ENCODE peak calls at places on chromosomes 7 and 10, in ten cellular contexts. One of them, this sample, is unnamed.

GRCh38 chr7:47653550-47654351 is 71.8 kb upstream of the TNS3 start:
- DNase-seq in astrocyte of the spinal cord: peak
- DNase-seq in neural crest cell: no peak
- DNase-seq in BJ: no peak
- DNase-seq in fibroblast of mammary gland: peak
- DNase-seq in tibial nerve: no peak
- DNase-seq in GM10248: no peak
- DNase-seq in brain microvascular endothelial cell: peak
- DNase-seq in NB4: no peak
- DNase-seq in natural killer cell: no peak
- DNase-seq in this sample: no peak

GRCh38 chr7:155769701-155770100 is 42.6 kb downstream of the SHH start:
- DNase-seq in astrocyte of the spinal cord: peak
- DNase-seq in neural crest cell: no peak
- DNase-seq in BJ: peak
- DNase-seq in fibroblast of mammary gland: peak
- DNase-seq in tibial nerve: no peak
- DNase-seq in GM10248: no peak
- DNase-seq in brain microvascular endothelial cell: peak
- DNase-seq in NB4: no peak
- DNase-seq in natural killer cell: no peak
- DNase-seq in this sample: no peak

GRCh38 chr7:33841658-33842057 is 63.7 kb upstream of the BMPER start:
- DNase-seq in astrocyte of the spinal cord: no peak
- DNase-seq in neural crest cell: no peak
- DNase-seq in BJ: no peak
- DNase-seq in fibroblast of mammary gland: peak
- DNase-seq in tibial nerve: peak
- DNase-seq in GM10248: no peak
- DNase-seq in brain microvascular endothelial cell: peak
- DNase-seq in NB4: no peak
- DNase-seq in natural killer cell: no peak
- DNase-seq in this sample: no peak

GRCh38 chr7:2619120-2619519 is 12.7 kb upstream of the TTYH3 start:
- DNase-seq in astrocyte of the spinal cord: peak
- DNase-seq in neural crest cell: no peak
- DNase-seq in BJ: no peak
- DNase-seq in fibroblast of mammary gland: peak
- DNase-seq in tibial nerve: no peak
- DNase-seq in GM10248: no peak
- DNase-seq in brain microvascular endothelial cell: no peak
- DNase-seq in NB4: no peak
- DNase-seq in natural killer cell: no peak
- DNase-seq in this sample: no peak

GRCh38 chr7:149851449-149851848 is 13.3 kb downstream of the ZNF862 start:
- DNase-seq in astrocyte of the spinal cord: no peak
- DNase-seq in neural crest cell: no peak
- DNase-seq in BJ: no peak
- DNase-seq in fibroblast of mammary gland: no peak
- DNase-seq in tibial nerve: no peak
- DNase-seq in GM10248: no peak
- DNase-seq in brain microvascular endothelial cell: no peak
- DNase-seq in NB4: no peak
- DNase-seq in natural killer cell: no peak
- DNase-seq in this sample: no peak

GRCh38 chr7:30150711-30151110 is 15.9 kb downstream of the MTURN start:
- DNase-seq in astrocyte of the spinal cord: no peak
- DNase-seq in neural crest cell: no peak
- DNase-seq in BJ: no peak
- DNase-seq in fibroblast of mammary gland: no peak
- DNase-seq in tibial nerve: no peak
- DNase-seq in GM10248: no peak
- DNase-seq in brain microvascular endothelial cell: no peak
- DNase-seq in NB4: no peak
- DNase-seq in natural killer cell: no peak
- DNase-seq in this sample: no peak

GRCh38 chr7:126700807-126701604 is 551.7 kb downstream of the GRM8 start:
- DNase-seq in astrocyte of the spinal cord: peak
- DNase-seq in neural crest cell: peak
- DNase-seq in BJ: peak
- DNase-seq in fibroblast of mammary gland: peak
- DNase-seq in tibial nerve: no peak
- DNase-seq in GM10248: peak
- DNase-seq in brain microvascular endothelial cell: peak
- DNase-seq in NB4: peak
- DNase-seq in natural killer cell: no peak
- DNase-seq in this sample: peak

GRCh38 chr10:122458693-122459092 is 2.7 kb upstream of the HTRA1 start:
- DNase-seq in astrocyte of the spinal cord: no peak
- DNase-seq in neural crest cell: no peak
- DNase-seq in BJ: no peak
- DNase-seq in fibroblast of mammary gland: no peak
- DNase-seq in tibial nerve: no peak
- DNase-seq in GM10248: no peak
- DNase-seq in brain microvascular endothelial cell: no peak
- DNase-seq in NB4: no peak
- DNase-seq in natural killer cell: no peak
- DNase-seq in this sample: no peak

GRCh38 chr10:103854265-103854686 is 1.1 kb downstream of the SH3PXD2A start:
- DNase-seq in astrocyte of the spinal cord: peak
- DNase-seq in neural crest cell: peak
- DNase-seq in BJ: no peak
- DNase-seq in fibroblast of mammary gland: peak
- DNase-seq in tibial nerve: no peak
- DNase-seq in GM10248: no peak
- DNase-seq in brain microvascular endothelial cell: no peak
- DNase-seq in NB4: peak
- DNase-seq in natural killer cell: no peak
- DNase-seq in this sample: no peak

GRCh38 chr7:10677211-10677610 is 296.5 kb upstream of the PHF14 start:
- DNase-seq in astrocyte of the spinal cord: no peak
- DNase-seq in neural crest cell: no peak
- DNase-seq in BJ: no peak
- DNase-seq in fibroblast of mammary gland: no peak
- DNase-seq in tibial nerve: no peak
- DNase-seq in GM10248: no peak
- DNase-seq in brain microvascular endothelial cell: no peak
- DNase-seq in NB4: no peak
- DNase-seq in natural killer cell: no peak
- DNase-seq in this sample: no peak

GRCh38 chr7:25068814-25069213 is 56.2 kb downstream of the CYCS start:
- DNase-seq in astrocyte of the spinal cord: no peak
- DNase-seq in neural crest cell: no peak
- DNase-seq in BJ: no peak
- DNase-seq in fibroblast of mammary gland: peak
- DNase-seq in tibial nerve: no peak
- DNase-seq in GM10248: no peak
- DNase-seq in brain microvascular endothelial cell: no peak
- DNase-seq in NB4: no peak
- DNase-seq in natural killer cell: no peak
- DNase-seq in this sample: no peak

GRCh38 chr7:134826105-134826504 is 46.7 kb downstream of the CALD1 start:
- DNase-seq in astrocyte of the spinal cord: peak
- DNase-seq in neural crest cell: no peak
- DNase-seq in BJ: peak
- DNase-seq in fibroblast of mammary gland: peak
- DNase-seq in tibial nerve: no peak
- DNase-seq in GM10248: no peak
- DNase-seq in brain microvascular endothelial cell: peak
- DNase-seq in NB4: no peak
- DNase-seq in natural killer cell: no peak
- DNase-seq in this sample: no peak

GRCh38 chr7:155589001-155589980 is 42.9 kb upstream of the CNPY1 start:
- DNase-seq in astrocyte of the spinal cord: no peak
- DNase-seq in neural crest cell: no peak
- DNase-seq in BJ: no peak
- DNase-seq in fibroblast of mammary gland: no peak
- DNase-seq in tibial nerve: no peak
- DNase-seq in GM10248: no peak
- DNase-seq in brain microvascular endothelial cell: no peak
- DNase-seq in NB4: peak
- DNase-seq in natural killer cell: no peak
- DNase-seq in this sample: no peak

GRCh38 chr10:34249634-34250033 is 565.5 kb downstream of the PARD3 start:
- DNase-seq in astrocyte of the spinal cord: no peak
- DNase-seq in neural crest cell: no peak
- DNase-seq in BJ: no peak
- DNase-seq in fibroblast of mammary gland: no peak
- DNase-seq in tibial nerve: no peak
- DNase-seq in GM10248: no peak
- DNase-seq in brain microvascular endothelial cell: no peak
- DNase-seq in NB4: no peak
- DNase-seq in natural killer cell: no peak
- DNase-seq in this sample: no peak
- TF ChIP-seq CTCF in astrocyte of the spinal cord: no peak
- TF ChIP-seq CTCF in neural crest cell: no peak
- TF ChIP-seq CTCF in BJ: no peak
- TF ChIP-seq CTCF in fibroblast of mammary gland: no peak
- TF ChIP-seq CTCF in tibial nerve: no peak
- TF ChIP-seq CTCF in GM10248: no peak
- TF ChIP-seq CTCF in brain microvascular endothelial cell: peak
- TF ChIP-seq CTCF in NB4: no peak
- TF ChIP-seq CTCF in natural killer cell: no peak
- TF ChIP-seq CTCF in this sample: no peak

DNA sequence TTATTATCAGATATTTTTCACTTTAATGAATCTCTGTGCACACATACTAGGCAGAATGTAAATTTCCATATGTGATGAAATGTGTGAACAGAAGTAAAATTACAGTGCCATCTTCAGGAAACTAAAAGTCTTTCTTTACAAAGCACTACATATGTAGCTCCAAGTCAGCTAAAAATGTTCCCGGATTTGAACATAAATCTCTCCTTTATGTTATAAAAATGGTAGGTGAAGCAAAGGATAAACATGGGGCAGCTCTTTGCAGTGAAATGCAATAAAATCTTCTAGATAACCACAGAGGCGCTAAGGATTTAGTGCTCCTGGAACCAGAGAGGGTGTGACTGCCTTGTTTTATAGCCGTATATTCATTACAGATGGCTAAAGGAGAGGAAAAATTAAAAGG is 104.9 kb upstream of the C7orf33 start:
- DNase-seq in astrocyte of the spinal cord: peak
- DNase-seq in neural crest cell: no peak
- DNase-seq in BJ: no peak
- DNase-seq in fibroblast of mammary gland: peak
- DNase-seq in tibial nerve: no peak
- DNase-seq in GM10248: no peak
- DNase-seq in brain microvascular endothelial cell: no peak
- DNase-seq in NB4: no peak
- DNase-seq in natural killer cell: no peak
- DNase-seq in this sample: no peak
- TF ChIP-seq CTCF in astrocyte of the spinal cord: no peak
- TF ChIP-seq CTCF in neural crest cell: peak
- TF ChIP-seq CTCF in BJ: no peak
- TF ChIP-seq CTCF in fibroblast of mammary gland: peak
- TF ChIP-seq CTCF in tibial nerve: no peak
- TF ChIP-seq CTCF in GM10248: no peak
- TF ChIP-seq CTCF in brain microvascular endothelial cell: no peak
- TF ChIP-seq CTCF in NB4: no peak
- TF ChIP-seq CTCF in natural killer cell: no peak
- TF ChIP-seq CTCF in this sample: no peak

GRCh38 chr10:131981429-131982184 is at the start of gene BNIP3:
- DNase-seq in astrocyte of the spinal cord: peak
- DNase-seq in neural crest cell: peak
- DNase-seq in BJ: peak
- DNase-seq in fibroblast of mammary gland: peak
- DNase-seq in tibial nerve: peak
- DNase-seq in GM10248: peak
- DNase-seq in brain microvascular endothelial cell: peak
- DNase-seq in NB4: peak
- DNase-seq in natural killer cell: peak
- DNase-seq in this sample: peak
- TF ChIP-seq CTCF in astrocyte of the spinal cord: no peak
- TF ChIP-seq CTCF in neural crest cell: peak
- TF ChIP-seq CTCF in BJ: no peak
- TF ChIP-seq CTCF in fibroblast of mammary gland: no peak
- TF ChIP-seq CTCF in tibial nerve: peak
- TF ChIP-seq CTCF in GM10248: no peak
- TF ChIP-seq CTCF in brain microvascular endothelial cell: peak
- TF ChIP-seq CTCF in NB4: no peak
- TF ChIP-seq CTCF in natural killer cell: no peak
- TF ChIP-seq CTCF in this sample: no peak

DNA sequence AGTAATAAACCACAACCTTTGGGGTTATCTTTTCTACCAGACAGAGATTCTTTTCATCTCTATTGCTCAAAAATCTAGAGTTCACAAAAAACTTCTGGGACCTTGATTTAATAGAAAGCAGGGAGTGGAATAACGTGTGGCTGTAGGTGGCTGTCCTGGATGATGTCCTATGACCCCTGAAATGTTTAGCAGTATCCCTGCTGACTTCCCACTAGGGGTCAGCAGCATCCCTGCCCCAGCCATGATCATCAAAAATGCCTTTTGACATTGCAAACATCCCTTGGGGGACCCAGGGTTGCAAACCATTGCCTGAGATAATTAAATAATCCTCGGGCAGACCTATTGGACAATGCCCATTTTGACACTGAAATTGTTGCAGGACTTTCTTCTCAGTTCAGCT is 177.1 kb downstream of the USP6NL start:
- DNase-seq in astrocyte of the spinal cord: no peak
- DNase-seq in neural crest cell: no peak
- DNase-seq in BJ: no peak
- DNase-seq in fibroblast of mammary gland: no peak
- DNase-seq in tibial nerve: no peak
- DNase-seq in GM10248: peak
- DNase-seq in brain microvascular endothelial cell: no peak
- DNase-seq in NB4: peak
- DNase-seq in natural killer cell: no peak
- DNase-seq in this sample: no peak
- TF ChIP-seq CTCF in astrocyte of the spinal cord: peak
- TF ChIP-seq CTCF in neural crest cell: peak
- TF ChIP-seq CTCF in BJ: peak
- TF ChIP-seq CTCF in fibroblast of mammary gland: peak
- TF ChIP-seq CTCF in tibial nerve: no peak
- TF ChIP-seq CTCF in GM10248: peak
- TF ChIP-seq CTCF in brain microvascular endothelial cell: peak
- TF ChIP-seq CTCF in NB4: peak
- TF ChIP-seq CTCF in natural killer cell: no peak
- TF ChIP-seq CTCF in this sample: no peak

GRCh38 chr7:22853674-22854157 is 31.1 kb upstream of the TOMM7 start:
- DNase-seq in astrocyte of the spinal cord: no peak
- DNase-seq in neural crest cell: no peak
- DNase-seq in BJ: no peak
- DNase-seq in fibroblast of mammary gland: peak
- DNase-seq in tibial nerve: peak
- DNase-seq in GM10248: no peak
- DNase-seq in brain microvascular endothelial cell: no peak
- DNase-seq in NB4: peak
- DNase-seq in natural killer cell: no peak
- DNase-seq in this sample: no peak
- TF ChIP-seq CTCF in astrocyte of the spinal cord: peak
- TF ChIP-seq CTCF in neural crest cell: no peak
- TF ChIP-seq CTCF in BJ: peak
- TF ChIP-seq CTCF in fibroblast of mammary gland: no peak
- TF ChIP-seq CTCF in tibial nerve: no peak
- TF ChIP-seq CTCF in GM10248: peak
- TF ChIP-seq CTCF in brain microvascular endothelial cell: peak
- TF ChIP-seq CTCF in NB4: peak
- TF ChIP-seq CTCF in natural killer cell: no peak
- TF ChIP-seq CTCF in this sample: no peak

DNA sequence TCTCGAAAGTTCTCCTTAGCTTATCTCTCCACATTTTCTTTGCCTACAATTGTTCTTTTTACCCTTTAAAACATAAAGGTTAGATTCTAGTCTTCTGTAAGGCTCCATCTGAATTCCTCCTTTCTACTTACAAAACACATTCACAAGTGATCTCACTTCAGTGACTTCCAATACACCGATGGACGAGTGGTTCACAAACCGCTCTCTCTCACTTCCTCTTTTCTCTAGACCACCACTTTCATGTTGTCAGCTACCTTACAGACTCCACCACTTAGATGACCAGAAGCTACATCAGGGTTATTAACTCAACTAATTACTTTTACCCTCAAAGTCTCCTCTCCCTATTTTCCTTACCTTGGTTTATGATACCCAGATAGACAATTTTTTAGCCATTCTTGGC is 11.8 kb downstream of the MET start:
- DNase-seq in astrocyte of the spinal cord: no peak
- DNase-seq in neural crest cell: no peak
- DNase-seq in BJ: no peak
- DNase-seq in fibroblast of mammary gland: no peak
- DNase-seq in tibial nerve: no peak
- DNase-seq in GM10248: peak
- DNase-seq in brain microvascular endothelial cell: no peak
- DNase-seq in NB4: peak
- DNase-seq in natural killer cell: no peak
- DNase-seq in this sample: no peak
- TF ChIP-seq CTCF in astrocyte of the spinal cord: no peak
- TF ChIP-seq CTCF in neural crest cell: no peak
- TF ChIP-seq CTCF in BJ: no peak
- TF ChIP-seq CTCF in fibroblast of mammary gland: no peak
- TF ChIP-seq CTCF in tibial nerve: no peak
- TF ChIP-seq CTCF in GM10248: no peak
- TF ChIP-seq CTCF in brain microvascular endothelial cell: no peak
- TF ChIP-seq CTCF in NB4: no peak
- TF ChIP-seq CTCF in natural killer cell: no peak
- TF ChIP-seq CTCF in this sample: no peak